ENCODE peak calls at places on chromosomes 5 and 9, in ten cellular contexts. S is effector memory CD4-positive, alpha-beta T cell; B is GDM1; K is stimulated activated CD4-positive, alpha-beta T cell treated with anti-CD3 and anti-CD28 coated beads, Interleukin-2, amount 100 ng/mL, for 48 hours; U is AG10803; E is nucleus accumbens; C is brain microvascular endothelial cell; D is activated CD8-positive, alpha-beta T cell treated with anti-CD3 and anti-CD28 coated beads for 36 hours; N is ureter; M is hepatic stellate cell. O is an unnamed sample.

GRCh38 chr5:122874179-122874875 is 28.9 kb downstream of the SNX24 start:
- DNase-seq in S (no peak), B (no peak), K (no peak), U (no peak), E (no peak), C (no peak), D (no peak), N (no peak), M (no peak), O (no peak)

GRCh38 chr5:124411089-124411488 is 335.4 kb downstream of the ZNF608 start:
- DNase-seq in S (no peak), B (no peak), K (no peak), U (no peak), E (no peak), C (no peak), D (no peak), N (no peak), M (no peak), O (no peak)

GRCh38 chr9:12775963-12776774 is 1.3 kb downstream of the LURAP1L start:
- DNase-seq in S (no peak), B (no peak), K (no peak), U (peak), E (peak), C (peak), D (no peak), N (peak), M (peak), O (peak)

GRCh38 chr5:79756102-79756501 is 66.5 kb downstream of the CMYA5 start:
- DNase-seq in S (no peak), B (peak), K (no peak), U (no peak), E (no peak), C (no peak), D (no peak), N (no peak), M (no peak), O (no peak)

GRCh38 chr9:27715651-27716050 is 142.4 kb upstream of the C9orf72 start:
- DNase-seq in S (no peak), B (no peak), K (no peak), U (no peak), E (no peak), C (no peak), D (no peak), N (no peak), M (no peak), O (no peak)

GRCh38 chr9:133759146-133759900 is 21.2 kb upstream of the SARDH start:
- DNase-seq in S (no peak), B (no peak), K (no peak), U (no peak), E (no peak), C (no peak), D (no peak), N (peak), M (no peak), O (no peak)

GRCh38 chr9:132175431-132175830 is 13.6 kb downstream of the NTNG2 start:
- DNase-seq in S (no peak), B (no peak), K (no peak), U (peak), E (no peak), C (no peak), D (no peak), N (no peak), M (no peak), O (no peak)

GRCh38 chr5:55899344-55899743 is 48.2 kb downstream of the IL31RA start:
- DNase-seq in S (no peak), B (no peak), K (no peak), U (peak), E (no peak), C (peak), D (no peak), N (no peak), M (peak), O (no peak)

GRCh38 chr9:19049872-19050636 is 827 bp downstream of the RRAGA start:
- DNase-seq in S (no peak), B (no peak), K (no peak), U (peak), E (no peak), C (peak), D (peak), N (no peak), M (peak), O (no peak)

GRCh38 chr9:82882744-82883143 is 180.2 kb downstream of the RASEF start:
- DNase-seq in S (no peak), B (no peak), K (no peak), U (no peak), E (no peak), C (peak), D (no peak), N (no peak), M (no peak), O (no peak)

GRCh38 chr5:17802256-17802655 is 168.0 kb downstream of the TAF11L14 start:
- DNase-seq in S (no peak), B (no peak), K (no peak), U (no peak), E (no peak), C (peak), D (no peak), N (no peak), M (no peak), O (peak)

GRCh38 chr5:170700503-170700902 is 83.0 kb upstream of the GABRP start:
- DNase-seq in S (no peak), B (no peak), K (no peak), U (no peak), E (no peak), C (no peak), D (no peak), N (no peak), M (no peak), O (no peak)

GRCh38 chr9:14437336-14438231 is 123.6 kb upstream of the NFIB start:
- DNase-seq in S (no peak), B (no peak), K (no peak), U (no peak), E (no peak), C (no peak), D (no peak), N (no peak), M (no peak), O (no peak)

GRCh38 chr9:38744484-38744883 is 24.6 kb upstream of the FAM240B start:
- DNase-seq in S (no peak), B (no peak), K (no peak), U (no peak), E (no peak), C (no peak), D (no peak), N (no peak), M (no peak), O (no peak)

GRCh38 chr5:39169081-39169480 is 50.3 kb downstream of the FYB1 start:
- DNase-seq in S (no peak), B (no peak), K (no peak), U (peak), E (no peak), C (peak), D (no peak), N (no peak), M (no peak), O (no peak)

GRCh38 chr5:18000744-18001143 is 366.5 kb downstream of the TAF11L14 start:
- DNase-seq in S (no peak), B (peak), K (no peak), U (no peak), E (no peak), C (no peak), D (no peak), N (no peak), M (no peak), O (no peak)

GRCh38 chr5:62779010-62779422 is 200.4 kb downstream of the LRRC70 start:
- DNase-seq in S (no peak), B (no peak), K (no peak), U (peak), E (no peak), C (peak), D (no peak), N (no peak), M (peak), O (peak)

GRCh38 chr5:111172504-111172903 is 51.7 kb upstream of the CAMK4 start:
- DNase-seq in S (no peak), B (no peak), K (no peak), U (no peak), E (no peak), C (no peak), D (peak), N (no peak), M (no peak), O (no peak)

GRCh38 chr5:104764197-104764596 is 1201.6 kb upstream of the NUDT12 start:
- DNase-seq in S (no peak), B (no peak), K (no peak), U (no peak), E (no peak), C (no peak), D (no peak), N (no peak), M (no peak), O (no peak)

GRCh38 chr9:87498046-87498815 is 564 bp downstream of the DAPK1 start:
- DNase-seq in S (no peak), B (no peak), K (no peak), U (no peak), E (peak), C (no peak), D (no peak), N (no peak), M (no peak), O (peak)

GRCh38 chr5:111063709-111064322 is 7.7 kb upstream of the TSLP start:
- DNase-seq in S (no peak), B (no peak), K (no peak), U (no peak), E (no peak), C (no peak), D (peak), N (no peak), M (no peak), O (no peak)

GRCh38 chr9:1170918-1171317 is 120.8 kb downstream of the DMRT2 start:
- DNase-seq in S (no peak), B (no peak), K (no peak), U (no peak), E (no peak), C (no peak), D (no peak), N (no peak), M (no peak), O (no peak)

GRCh38 chr9:117887383-117887782 is 183.2 kb downstream of the TLR4 start:
- DNase-seq in S (no peak), B (no peak), K (no peak), U (peak), E (no peak), C (no peak), D (no peak), N (no peak), M (no peak), O (no peak)

GRCh38 chr5:149224282-149224681 is 47.4 kb upstream of the AFAP1L1 start:
- DNase-seq in S (no peak), B (no peak), K (no peak), U (no peak), E (no peak), C (no peak), D (no peak), N (no peak), M (no peak), O (no peak)

GRCh38 chr9:116154334-116154975 is 864 bp downstream of the PAPPA start:
- DNase-seq in S (no peak), B (no peak), K (no peak), U (no peak), E (no peak), C (no peak), D (no peak), N (no peak), M (peak), O (peak)

GRCh38 chr9:11158063-11158462 is 545.3 kb upstream of the PTPRD start:
- DNase-seq in S (no peak), B (no peak), K (no peak), U (no peak), E (no peak), C (no peak), D (no peak), N (no peak), M (no peak), O (no peak)

O was measured in neural crest cell.